ENCODE peak calls at places on chromosomes 7 and 10, in ten cellular contexts. R is AG04450, U is omental fat pad, L is astrocyte, J is H9, P is fibroblast of lung, I is WTC11, T is ovary, W is IMR-90, H is AG09309. B is an unnamed sample.

GRCh38 chr7:134649231-134649775 is 2.6 kb downstream of the BPGM start:
- DNase-seq in J (no peak), T (no peak), U (no peak), R (no peak), L (no peak), P (no peak), H (no peak), I (no peak), W (peak), B (no peak)

GRCh38 chr10:93614101-93614825 is 1.9 kb downstream of the PDE6C start:
- DNase-seq in H (no peak), L (no peak), R (no peak), W (no peak), I (no peak), U (no peak), P (no peak), T (no peak), J (no peak), B (no peak)

GRCh38 chr7:4479367-4480039 is 202.6 kb upstream of the FOXK1 start:
- DNase-seq in U (no peak), W (peak), R (no peak), J (peak), T (no peak), H (no peak), I (peak), P (peak), L (peak), B (no peak)

GRCh38 chr7:89027781-89028180 is 232.2 kb upstream of the TEX47 start:
- DNase-seq in U (no peak), R (no peak), W (no peak), L (no peak), T (no peak), J (no peak), P (no peak), I (no peak), H (no peak), B (no peak)

GRCh38 chr7:100547872-100548271 is 8.9 kb downstream of the AGFG2 start:
- DNase-seq in L (no peak), R (no peak), W (no peak), J (no peak), T (peak), H (no peak), P (peak), U (no peak), I (no peak), B (no peak)

GRCh38 chr7:73904219-73905136 is 43.5 kb downstream of the TMEM270 start:
- DNase-seq in H (no peak), T (no peak), R (no peak), W (no peak), I (no peak), J (peak), L (peak), P (peak), U (no peak), B (no peak)

GRCh38 chr7:80134105-80134535 is 511 bp upstream of the GNAI1 start:
- DNase-seq in P (no peak), L (peak), U (no peak), W (no peak), R (peak), T (no peak), I (no peak), J (peak), H (no peak), B (no peak)

GRCh38 chr7:101399759-101400158 is 37.1 kb downstream of the COL26A1 start:
- DNase-seq in J (no peak), H (peak), I (no peak), W (peak), T (no peak), U (no peak), L (peak), P (no peak), R (no peak), B (peak)

GRCh38 chr10:119859422-119860258 is 13.0 kb downstream of the MCMBP start:
- DNase-seq in P (peak), J (no peak), T (no peak), L (peak), U (no peak), H (no peak), W (peak), R (no peak), I (no peak), B (no peak)

GRCh38 chr7:78020874-78021249 is 222.3 kb downstream of the PHTF2 start:
- DNase-seq in H (no peak), U (no peak), J (no peak), T (no peak), L (no peak), I (no peak), W (no peak), R (no peak), P (no peak), B (no peak)
- TF ChIP-seq CTCF in H (no peak), U (no peak), J (peak), T (no peak), L (no peak), I (peak), W (no peak), R (no peak), P (no peak), B (no peak)

DNA sequence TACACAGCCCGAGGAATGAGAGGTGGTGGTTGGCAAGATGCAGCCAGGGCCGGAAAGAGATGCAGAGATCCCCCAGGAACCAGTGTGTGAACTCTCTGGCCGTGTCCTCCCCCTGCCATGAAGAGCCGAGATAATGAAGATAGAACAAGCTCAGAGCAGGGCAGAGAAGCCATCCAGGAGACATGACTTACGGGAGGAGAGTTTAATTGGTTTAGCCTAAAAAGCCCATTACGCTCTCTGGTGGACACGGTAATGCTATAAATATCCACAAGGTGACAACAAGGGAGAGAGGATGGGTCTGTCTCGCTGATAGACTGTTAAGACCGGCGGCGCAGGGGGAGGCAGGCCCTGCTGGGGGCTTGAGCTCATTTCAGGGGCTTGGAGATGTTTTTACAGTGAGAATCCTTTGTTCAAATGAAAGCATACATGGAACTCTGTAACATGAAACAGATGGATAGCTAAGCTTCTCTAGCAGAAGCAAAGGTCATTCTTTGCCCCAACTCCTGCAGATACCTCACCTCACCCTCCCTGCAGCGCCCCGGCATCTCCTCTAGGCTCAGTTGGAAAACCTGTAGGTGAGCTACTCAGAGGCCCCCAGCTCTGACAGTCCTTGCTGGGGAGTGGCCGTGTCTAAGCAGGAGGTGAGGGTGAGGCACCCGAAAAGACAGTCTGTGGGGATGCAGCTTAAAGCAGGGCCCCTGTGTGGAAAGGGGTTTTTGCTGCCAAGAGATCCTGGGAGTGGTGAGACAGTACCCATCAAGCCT is 40.8 kb upstream of the LOXL4 start:
- DNase-seq in L (no peak), P (no peak), R (no peak), U (no peak), I (no peak), H (no peak), J (no peak), T (no peak), W (no peak), B (no peak)
- TF ChIP-seq CTCF in L (no peak), P (no peak), R (no peak), U (no peak), I (no peak), H (no peak), J (no peak), T (no peak), W (no peak), B (no peak)

GRCh38 chr10:122510736-122511135 is 49.4 kb downstream of the HTRA1 start:
- DNase-seq in U (no peak), I (no peak), W (no peak), J (no peak), T (no peak), R (no peak), H (no peak), L (no peak), P (no peak), B (no peak)
- TF ChIP-seq CTCF in U (no peak), I (no peak), W (peak), J (no peak), T (no peak), R (no peak), H (no peak), L (no peak), P (no peak), B (no peak)

GRCh38 chr10:79179404-79180309 is 110.9 kb downstream of the ZMIZ1 start:
- DNase-seq in L (peak), I (peak), P (no peak), J (peak), H (no peak), U (no peak), T (no peak), W (no peak), R (no peak), B (no peak)
- TF ChIP-seq CTCF in L (no peak), I (no peak), P (no peak), J (peak), H (peak), U (no peak), T (no peak), W (peak), R (peak), B (peak)

GRCh38 chr10:82378146-82378545 is 503.2 kb downstream of the NRG3 start:
- DNase-seq in L (peak), T (no peak), W (peak), J (no peak), P (peak), I (no peak), U (no peak), R (no peak), H (no peak), B (no peak)

GRCh38 chr10:82383350-82383749 is 508.4 kb downstream of the NRG3 start:
- DNase-seq in H (no peak), L (no peak), T (no peak), R (no peak), P (no peak), U (no peak), I (no peak), W (no peak), J (no peak), B (no peak)

DNA sequence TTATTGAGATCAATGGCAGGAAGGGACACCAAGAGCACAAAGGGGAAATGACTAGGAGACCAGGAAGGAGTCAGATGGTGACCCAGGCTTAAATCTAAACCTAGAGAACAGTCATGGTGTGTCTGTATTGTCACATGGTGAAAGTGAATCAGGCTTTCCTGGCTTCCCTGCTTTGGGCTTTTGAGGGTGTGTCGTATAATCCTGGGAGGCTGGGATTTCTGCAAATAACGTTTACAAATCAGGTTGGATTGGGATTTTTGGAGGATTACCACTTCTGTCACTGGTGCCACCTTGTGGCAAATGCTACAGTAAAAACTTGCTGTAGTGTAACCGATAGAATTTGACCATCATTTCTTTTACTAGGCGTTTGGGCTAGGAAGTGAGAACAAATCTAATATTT is 502.6 kb downstream of the NRG3 start:
- DNase-seq in L (no peak), P (peak), R (no peak), I (peak), W (no peak), J (no peak), H (no peak), U (no peak), T (no peak), B (no peak)
- TF ChIP-seq CTCF in L (peak), P (no peak), R (no peak), I (no peak), W (no peak), J (peak), H (no peak), U (no peak), T (no peak), B (no peak)

DNA sequence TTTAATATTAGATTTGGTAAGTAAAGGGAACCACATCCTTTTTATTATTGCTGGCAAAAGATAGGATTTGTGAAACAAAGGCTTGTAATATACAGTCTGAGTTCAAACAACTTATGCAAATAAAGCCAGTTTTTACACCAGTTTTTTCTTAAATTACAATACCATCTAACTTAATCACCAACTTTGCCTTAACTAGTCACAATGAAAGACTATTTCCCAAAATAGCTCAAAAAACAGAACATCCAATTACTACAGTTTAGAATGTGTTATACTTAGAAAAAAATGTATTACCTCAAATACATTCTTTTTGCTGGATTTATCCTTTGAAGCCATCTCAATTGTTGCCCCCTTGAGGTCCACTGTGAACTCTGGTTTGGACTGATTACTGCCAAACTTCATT is 108.5 kb downstream of the ARHGAP12 start:
- DNase-seq in I (no peak), J (no peak), H (no peak), L (peak), P (no peak), R (no peak), U (no peak), W (no peak), T (no peak), B (no peak)
- TF ChIP-seq CTCF in I (no peak), J (no peak), H (no peak), L (no peak), P (no peak), R (peak), U (no peak), W (no peak), T (no peak), B (no peak)

GRCh38 chr7:3200504-3200903 is 100.5 kb upstream of the SDK1 start:
- DNase-seq in I (peak), H (no peak), J (peak), R (no peak), W (peak), L (peak), U (no peak), P (peak), T (no peak), B (no peak)
- TF ChIP-seq CTCF in I (peak), H (peak), J (peak), R (peak), W (peak), L (peak), U (no peak), P (peak), T (no peak), B (peak)

GRCh38 chr10:75922435-75922834 is 491.0 kb downstream of the LRMDA start:
- DNase-seq in L (no peak), I (no peak), U (no peak), W (peak), P (peak), J (no peak), T (no peak), H (no peak), R (no peak), B (no peak)
- TF ChIP-seq CTCF in L (no peak), I (no peak), U (no peak), W (no peak), P (no peak), J (no peak), T (no peak), H (peak), R (peak), B (peak)

GRCh38 chr7:96183163-96183562 is 138.7 kb downstream of the SLC25A13 start:
- DNase-seq in H (no peak), R (no peak), W (no peak), L (no peak), P (no peak), T (no peak), I (no peak), J (no peak), U (no peak), B (no peak)
- TF ChIP-seq CTCF in H (no peak), R (no peak), W (no peak), L (no peak), P (no peak), T (no peak), I (no peak), J (peak), U (no peak), B (no peak)